ENCODE peak calls at places on chromosomes 4 and X, in nine cellular contexts. S, M, A, G, Q, I, P, H and L are unnamed samples.

GRCh38 chr4:53706422-53707032 is 115.2 kb upstream of the LNX1 start:
- DNase-seq in P (no peak), G (peak; percentile 48), M (peak; percentile 65), I (no peak), S (peak; percentile 54), H (no peak), Q (peak; percentile 75), A (peak; percentile 34), L (peak; percentile 15)

GRCh38 chr4:88522702-88523324 is 763 bp downstream of the PYURF start:
- DNase-seq in I (peak; percentile 24), G (peak; percentile 52), H (peak; percentile 49), Q (peak; percentile 55), S (peak; percentile 34), P (peak; percentile 78), A (no peak), M (peak; percentile 43), L (peak; percentile 46)

GRCh38 chr4:18110099-18110498 is 88.5 kb upstream of the LCORL start:
- DNase-seq in M (no peak), H (no peak), I (no peak), Q (no peak), G (no peak), S (no peak), P (no peak), A (no peak), L (no peak)

GRCh38 chrX:1178580-1179057 is 33.8 kb downstream of the CRLF2 start:
- DNase-seq in A (no peak), M (peak; percentile 61), S (no peak), G (peak; percentile 59), I (no peak), Q (no peak), H (no peak), P (no peak), L (peak; percentile 50)

GRCh38 chr4:186808635-186809018 is 85.0 kb upstream of the FAT1 start:
- DNase-seq in A (peak; percentile 78), I (no peak), Q (no peak), S (peak; percentile 97), M (peak; percentile 89), P (no peak), G (peak; percentile 73), H (no peak), L (no peak)

GRCh38 chrX:149079805-149080406 is 425.2 kb downstream of the IDS start:
- DNase-seq in M (peak; percentile 49), I (no peak), G (peak; percentile 13), S (no peak), P (no peak), A (no peak), H (no peak), Q (no peak), L (no peak)

GRCh38 chrX:10828640-10829039 is 208.3 kb upstream of the MID1 start:
- DNase-seq in I (no peak), M (no peak), P (no peak), Q (no peak), S (no peak), A (no peak), G (no peak), H (no peak), L (no peak)

GRCh38 chr4:11650801-11651596 is 222.3 kb upstream of the HS3ST1 start:
- DNase-seq in M (peak; percentile 33), P (no peak), I (no peak), G (no peak), H (no peak), S (peak; percentile 66), Q (no peak), A (no peak), L (no peak)

GRCh38 chr4:105714932-105715331 is 6.3 kb downstream of the GSTCD start:
- DNase-seq in M (no peak), G (no peak), P (no peak), A (no peak), H (no peak), Q (no peak), S (no peak), I (no peak), L (no peak)

GRCh38 chr4:80407246-80407645 is 71.7 kb downstream of the CFAP299 start:
- DNase-seq in Q (no peak), A (peak; percentile 57), M (no peak), I (no peak), H (no peak), S (peak; percentile 85), G (no peak), P (no peak), L (no peak)

GRCh38 chr4:133156096-133156495 is 7.0 kb downstream of the PCDH10 start:
- DNase-seq in I (no peak), P (no peak), H (no peak), S (peak; percentile 80), G (no peak), A (no peak), M (no peak), Q (no peak), L (no peak)

GRCh38 chr4:177408023-177408422 is 34.2 kb downstream of the AGA start:
- DNase-seq in H (no peak), A (no peak), M (no peak), G (no peak), Q (no peak), I (no peak), P (no peak), S (no peak), L (no peak)

GRCh38 chr4:151227731-151228130 is 49.2 kb upstream of the PRSS48 start:
- DNase-seq in Q (peak; percentile 19), P (peak; percentile 82), M (peak; percentile 94), I (peak; percentile 32), S (peak; percentile 85), G (peak; percentile 84), H (peak; percentile 56), A (peak; percentile 43), L (no peak)

DNA sequence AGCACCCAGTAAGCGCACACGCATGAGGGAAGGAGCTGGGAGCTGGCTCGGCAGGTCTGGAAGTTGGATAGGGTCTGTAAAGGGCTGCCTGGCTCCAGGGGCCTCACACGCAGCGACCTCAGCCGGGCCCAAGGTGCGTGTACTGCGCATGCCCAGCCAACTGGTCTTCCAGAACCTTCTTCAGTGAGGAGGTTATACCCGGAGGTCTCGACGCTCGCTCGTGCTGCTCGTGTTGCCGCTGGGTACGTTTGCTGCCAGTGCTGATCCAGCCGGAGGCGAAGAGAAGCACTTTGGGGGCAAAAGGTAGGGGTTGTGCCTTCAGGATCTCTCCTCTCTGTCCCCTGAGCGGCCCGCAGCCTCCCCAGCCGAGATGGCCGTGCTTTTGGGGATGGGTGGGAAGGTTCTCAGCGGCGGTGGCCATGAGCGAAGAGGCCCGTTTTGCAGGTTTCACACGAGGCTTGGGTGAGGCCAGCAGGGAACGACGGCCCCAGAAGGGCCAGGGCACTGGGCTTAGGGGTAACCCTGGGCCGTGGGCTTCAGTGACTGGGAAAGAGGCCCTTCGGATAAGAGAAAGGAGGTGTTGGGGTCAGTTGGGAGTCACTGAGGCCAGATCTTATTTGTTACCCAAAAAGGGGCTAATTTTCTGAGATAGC is 3.8 kb upstream of the CXCL9 start:
- DNase-seq in I (no peak), A (no peak), G (no peak), P (no peak), M (no peak), S (no peak), Q (no peak), H (no peak), L (no peak)
- H3K4me3 ChIP-seq in I (no peak overlapping the region), A (no peak overlapping the region), G (peak overlapping the region; percentile 28), P (no peak overlapping the region), M (no peak overlapping the region), S (no peak overlapping the region), Q (no peak overlapping the region), H (no peak overlapping the region), L (no peak overlapping the region)

GRCh38 chr4:39626913-39627312 is 11.8 kb downstream of the SMIM14 start:
- DNase-seq in A (no peak), S (no peak), G (no peak), M (no peak), H (no peak), Q (no peak), P (no peak), I (no peak), L (no peak)
- H3K4me3 ChIP-seq in A (no peak overlapping the region), S (no peak overlapping the region), G (no peak overlapping the region), M (no peak overlapping the region), H (no peak overlapping the region), Q (no peak overlapping the region), P (no peak overlapping the region), I (no peak overlapping the region), L (no peak overlapping the region)

GRCh38 chrX:46573896-46574336 is 351 bp downstream of the CHST7 start:
- DNase-seq in A (no peak), I (peak; percentile 39), M (peak; percentile 67), H (peak; percentile 50), P (peak; percentile 83), G (peak; percentile 64), S (peak; percentile 65), Q (peak; percentile 86), L (peak; percentile 83)

GRCh38 chrX:46575586-46575985 is 2.0 kb downstream of the CHST7 start:
- DNase-seq in S (no peak), P (no peak), H (no peak), M (peak; percentile 4), G (no peak), I (no peak), Q (no peak), A (no peak), L (no peak)

GRCh38 chrX:46575991-46576392 is 2.4 kb downstream of the CHST7 start:
- DNase-seq in H (peak; percentile 34), A (no peak), I (no peak), G (peak; percentile 32), P (no peak), S (peak; percentile 40), M (peak; percentile 57), Q (no peak), L (no peak)

GRCh38 chrX:46574337-46574940 is 874 bp downstream of the CHST7 start:
- DNase-seq in M (peak; percentile 15), P (no peak), I (peak; percentile 21), G (peak; percentile 34), H (peak; percentile 41), S (peak; percentile 39), A (no peak), Q (peak; percentile 58), L (peak; percentile 21)

GRCh38 chrX:46574941-46575381 is 1.4 kb downstream of the CHST7 start:
- DNase-seq in A (no peak), P (no peak), S (peak; percentile 35), Q (peak; percentile 74), I (peak; percentile 25), G (peak; percentile 51), M (peak; percentile 49), H (no peak), L (no peak)
- H3K4me3 ChIP-seq in A (peak overlapping the region; percentile 37), P (peak overlapping the region; percentile 44), S (peak overlapping the region; percentile 51), Q (peak overlapping the region; percentile 56), I (peak overlapping the region; percentile 70), G (peak overlapping the region; percentile 63), M (no peak overlapping the region), H (peak overlapping the region; percentile 54), L (peak overlapping the region; percentile 92)

GRCh38 chr4:185143596-185143969 is 517 bp downstream of the SLC25A4 start:
- DNase-seq in P (peak; percentile 89), G (peak; percentile 53), A (no peak), Q (peak; percentile 46), S (peak; percentile 38), M (peak; percentile 67), I (peak; percentile 72), H (peak; percentile 55), L (peak; percentile 52)
- H3K4me3 ChIP-seq in P (peak overlapping the region; percentile 72), G (peak overlapping the region; percentile 87), A (peak overlapping the region; percentile 68), Q (peak overlapping the region; percentile 73), S (peak overlapping the region; percentile 67), M (peak overlapping the region; percentile 68), I (peak overlapping the region; percentile 70), H (peak overlapping the region; percentile 76), L (peak overlapping the region; percentile 70)

DNA sequence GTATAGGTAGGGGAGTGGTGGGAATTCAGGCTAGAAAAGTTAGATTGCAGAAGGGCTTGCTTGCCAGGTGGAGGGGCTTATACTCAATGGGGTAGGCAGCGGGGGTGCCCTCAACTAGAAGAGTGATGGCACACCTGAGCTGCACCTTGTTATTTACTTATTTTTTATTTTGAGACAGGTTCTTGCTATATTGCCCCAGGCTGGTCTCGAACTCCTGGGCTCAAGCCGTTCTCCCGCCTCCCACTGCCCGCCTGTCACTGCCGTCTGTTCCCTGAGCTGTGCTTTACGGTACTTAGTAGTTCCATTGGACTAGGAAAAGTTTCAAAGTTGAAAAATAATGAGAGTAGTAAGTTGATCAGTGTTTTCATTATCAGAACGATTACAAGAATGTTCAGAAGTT is 2.0 kb downstream of the ZFX start:
- DNase-seq in P (no peak), Q (no peak), I (no peak), A (no peak), G (no peak), S (no peak), H (peak; percentile 34), M (no peak), L (no peak)
- H3K4me3 ChIP-seq in P (peak overlapping the region; percentile 84), Q (peak overlapping the region; percentile 85), I (peak overlapping the region; percentile 74), A (peak overlapping the region; percentile 90), G (peak overlapping the region; percentile 86), S (peak overlapping the region; percentile 93), H (peak overlapping the region; percentile 73), M (peak overlapping the region; percentile 74), L (peak overlapping the region; percentile 91)